ENCODE peak calls at places on chromosome 15, in nine cellular contexts. One of them, this sample, is unnamed.
A peak's percentile ranks its signal among the peaks of the same experiment; 100 is the strongest.

GRCh38 chr15:98853593-98854420 is 153.8 kb downstream of the PGPEP1L start:
- DNase-seq in heart left ventricle: no peak
- DNase-seq in CD8-positive, alpha-beta T cell: no peak
- DNase-seq in psoas muscle: peak; percentile 52
- DNase-seq in foreskin keratinocyte: no peak
- DNase-seq in RWPE1: no peak
- DNase-seq in heart right ventricle: no peak
- DNase-seq in adrenal gland: no peak
- DNase-seq in fibroblast of lung: no peak
- DNase-seq in this sample: peak; percentile 41

GRCh38 chr15:100113351-100114075 is 228.3 kb downstream of the ADAMTS17 start:
- DNase-seq in heart left ventricle: peak; percentile 75
- DNase-seq in CD8-positive, alpha-beta T cell: no peak
- DNase-seq in psoas muscle: no peak
- DNase-seq in foreskin keratinocyte: no peak
- DNase-seq in RWPE1: no peak
- DNase-seq in heart right ventricle: peak; percentile 52
- DNase-seq in adrenal gland: no peak
- DNase-seq in fibroblast of lung: no peak
- DNase-seq in this sample: no peak

GRCh38 chr15:38701134-38701533 is 136.5 kb upstream of the RASGRP1 start:
- DNase-seq in heart left ventricle: no peak
- DNase-seq in CD8-positive, alpha-beta T cell: no peak
- DNase-seq in psoas muscle: no peak
- DNase-seq in foreskin keratinocyte: no peak
- DNase-seq in RWPE1: no peak
- DNase-seq in heart right ventricle: no peak
- DNase-seq in adrenal gland: no peak
- DNase-seq in fibroblast of lung: no peak
- DNase-seq in this sample: no peak

GRCh38 chr15:83320404-83320803 is 35.9 kb upstream of the BNC1 start:
- DNase-seq in heart left ventricle: no peak
- DNase-seq in CD8-positive, alpha-beta T cell: no peak
- DNase-seq in psoas muscle: no peak
- DNase-seq in foreskin keratinocyte: no peak
- DNase-seq in RWPE1: no peak
- DNase-seq in heart right ventricle: no peak
- DNase-seq in adrenal gland: no peak
- DNase-seq in fibroblast of lung: peak; percentile 77
- DNase-seq in this sample: no peak

GRCh38 chr15:60592386-60593339 is 113.7 kb upstream of the ICE2 start:
- DNase-seq in heart left ventricle: peak; percentile 92
- DNase-seq in CD8-positive, alpha-beta T cell: peak; percentile 88
- DNase-seq in psoas muscle: peak; percentile 94
- DNase-seq in foreskin keratinocyte: no peak
- DNase-seq in RWPE1: peak; percentile 68
- DNase-seq in heart right ventricle: peak; percentile 88
- DNase-seq in adrenal gland: peak; percentile 94
- DNase-seq in fibroblast of lung: peak; percentile 48
- DNase-seq in this sample: peak; percentile 96

GRCh38 chr15:51401872-51402517 is 60.5 kb downstream of the GLDN start:
- DNase-seq in heart left ventricle: peak; percentile 51
- DNase-seq in CD8-positive, alpha-beta T cell: no peak
- DNase-seq in psoas muscle: no peak
- DNase-seq in foreskin keratinocyte: no peak
- DNase-seq in RWPE1: peak; percentile 45
- DNase-seq in heart right ventricle: peak; percentile 34
- DNase-seq in adrenal gland: peak; percentile 38
- DNase-seq in fibroblast of lung: peak; percentile 24
- DNase-seq in this sample: peak; percentile 62

GRCh38 chr15:91921188-91921820 is 67.8 kb downstream of the SLCO3A1 start:
- DNase-seq in heart left ventricle: no peak
- DNase-seq in CD8-positive, alpha-beta T cell: no peak
- DNase-seq in psoas muscle: no peak
- DNase-seq in foreskin keratinocyte: peak; percentile 16
- DNase-seq in RWPE1: no peak
- DNase-seq in heart right ventricle: no peak
- DNase-seq in adrenal gland: no peak
- DNase-seq in fibroblast of lung: no peak
- DNase-seq in this sample: peak; percentile 46

GRCh38 chr15:33988384-33988783 is 20.1 kb downstream of the CHRM5 start:
- DNase-seq in heart left ventricle: no peak
- DNase-seq in CD8-positive, alpha-beta T cell: no peak
- DNase-seq in psoas muscle: no peak
- DNase-seq in foreskin keratinocyte: no peak
- DNase-seq in RWPE1: no peak
- DNase-seq in heart right ventricle: no peak
- DNase-seq in adrenal gland: no peak
- DNase-seq in fibroblast of lung: peak; percentile 45
- DNase-seq in this sample: no peak

GRCh38 chr15:25176616-25176923 is 221.8 kb downstream of the SNRPN start:
- DNase-seq in heart left ventricle: no peak
- DNase-seq in CD8-positive, alpha-beta T cell: no peak
- DNase-seq in psoas muscle: peak; percentile 32
- DNase-seq in foreskin keratinocyte: no peak
- DNase-seq in RWPE1: no peak
- DNase-seq in heart right ventricle: no peak
- DNase-seq in adrenal gland: peak; percentile 5
- DNase-seq in fibroblast of lung: no peak
- DNase-seq in this sample: no peak

GRCh38 chr15:47812436-47813109 is 95.3 kb downstream of the SEMA6D start:
- DNase-seq in heart left ventricle: no peak
- DNase-seq in CD8-positive, alpha-beta T cell: no peak
- DNase-seq in psoas muscle: no peak
- DNase-seq in foreskin keratinocyte: peak; percentile 92
- DNase-seq in RWPE1: peak; percentile 90
- DNase-seq in heart right ventricle: no peak
- DNase-seq in adrenal gland: no peak
- DNase-seq in fibroblast of lung: peak; percentile 68
- DNase-seq in this sample: peak; percentile 47

GRCh38 chr15:69410290-69410874 is 3.8 kb upstream of the KIF23 start:
- DNase-seq in heart left ventricle: no peak
- DNase-seq in CD8-positive, alpha-beta T cell: no peak
- DNase-seq in psoas muscle: no peak
- DNase-seq in foreskin keratinocyte: peak; percentile 50
- DNase-seq in RWPE1: peak; percentile 91
- DNase-seq in heart right ventricle: no peak
- DNase-seq in adrenal gland: no peak
- DNase-seq in fibroblast of lung: peak; percentile 44
- DNase-seq in this sample: no peak

GRCh38 chr15:70355275-70355795 is 257.6 kb upstream of the TLE3 start:
- DNase-seq in heart left ventricle: no peak
- DNase-seq in CD8-positive, alpha-beta T cell: no peak
- DNase-seq in psoas muscle: no peak
- DNase-seq in foreskin keratinocyte: no peak
- DNase-seq in RWPE1: no peak
- DNase-seq in heart right ventricle: no peak
- DNase-seq in adrenal gland: no peak
- DNase-seq in fibroblast of lung: no peak
- DNase-seq in this sample: no peak

GRCh38 chr15:51696566-51696965 is 15.3 kb downstream of the SCG3 start:
- DNase-seq in heart left ventricle: no peak
- DNase-seq in CD8-positive, alpha-beta T cell: no peak
- DNase-seq in psoas muscle: no peak
- DNase-seq in foreskin keratinocyte: no peak
- DNase-seq in RWPE1: no peak
- DNase-seq in heart right ventricle: no peak
- DNase-seq in adrenal gland: no peak
- DNase-seq in fibroblast of lung: no peak
- DNase-seq in this sample: no peak

GRCh38 chr15:63879211-63879610 is 45.5 kb upstream of the HERC1 start:
- DNase-seq in heart left ventricle: no peak
- DNase-seq in CD8-positive, alpha-beta T cell: no peak
- DNase-seq in psoas muscle: no peak
- DNase-seq in foreskin keratinocyte: no peak
- DNase-seq in RWPE1: no peak
- DNase-seq in heart right ventricle: no peak
- DNase-seq in adrenal gland: no peak
- DNase-seq in fibroblast of lung: no peak
- DNase-seq in this sample: no peak

GRCh38 chr15:63880019-63880418 is 46.3 kb upstream of the HERC1 start:
- DNase-seq in heart left ventricle: no peak
- DNase-seq in CD8-positive, alpha-beta T cell: no peak
- DNase-seq in psoas muscle: no peak
- DNase-seq in foreskin keratinocyte: no peak
- DNase-seq in RWPE1: no peak
- DNase-seq in heart right ventricle: no peak
- DNase-seq in adrenal gland: no peak
- DNase-seq in fibroblast of lung: no peak
- DNase-seq in this sample: no peak

GRCh38 chr15:63880744-63881143 is 47.0 kb upstream of the HERC1 start:
- DNase-seq in heart left ventricle: no peak
- DNase-seq in CD8-positive, alpha-beta T cell: no peak
- DNase-seq in psoas muscle: no peak
- DNase-seq in foreskin keratinocyte: no peak
- DNase-seq in RWPE1: no peak
- DNase-seq in heart right ventricle: no peak
- DNase-seq in adrenal gland: no peak
- DNase-seq in fibroblast of lung: no peak
- DNase-seq in this sample: peak; percentile 35

GRCh38 chr15:63884953-63885352 is 51.2 kb upstream of the HERC1 start:
- DNase-seq in heart left ventricle: no peak
- DNase-seq in CD8-positive, alpha-beta T cell: no peak
- DNase-seq in psoas muscle: no peak
- DNase-seq in foreskin keratinocyte: no peak
- DNase-seq in RWPE1: no peak
- DNase-seq in heart right ventricle: no peak
- DNase-seq in adrenal gland: no peak
- DNase-seq in fibroblast of lung: no peak
- DNase-seq in this sample: no peak

GRCh38 chr15:63881431-63881830 is 47.7 kb upstream of the HERC1 start:
- DNase-seq in heart left ventricle: no peak
- DNase-seq in CD8-positive, alpha-beta T cell: no peak
- DNase-seq in psoas muscle: no peak
- DNase-seq in foreskin keratinocyte: no peak
- DNase-seq in RWPE1: no peak
- DNase-seq in heart right ventricle: no peak
- DNase-seq in adrenal gland: no peak
- DNase-seq in fibroblast of lung: no peak
- DNase-seq in this sample: no peak
- H3K27ac ChIP-seq in heart left ventricle: no peak overlapping the region
- H3K27ac ChIP-seq in CD8-positive, alpha-beta T cell: no peak overlapping the region
- H3K27ac ChIP-seq in psoas muscle: peak overlapping the region; percentile 50
- H3K27ac ChIP-seq in foreskin keratinocyte: no peak overlapping the region
- H3K27ac ChIP-seq in RWPE1: no peak overlapping the region
- H3K27ac ChIP-seq in heart right ventricle: no peak overlapping the region
- H3K27ac ChIP-seq in adrenal gland: no peak overlapping the region
- H3K27ac ChIP-seq in fibroblast of lung: no peak overlapping the region
- H3K27ac ChIP-seq in this sample: no peak overlapping the region

GRCh38 chr15:36737430-36737891 is 158.0 kb downstream of the CDIN1 start:
- DNase-seq in heart left ventricle: no peak
- DNase-seq in CD8-positive, alpha-beta T cell: no peak
- DNase-seq in psoas muscle: no peak
- DNase-seq in foreskin keratinocyte: peak; percentile 31
- DNase-seq in RWPE1: peak; percentile 42
- DNase-seq in heart right ventricle: no peak
- DNase-seq in adrenal gland: no peak
- DNase-seq in fibroblast of lung: peak; percentile 80
- DNase-seq in this sample: peak; percentile 31
- TF ChIP-seq CTCF in heart left ventricle: no peak
- TF ChIP-seq CTCF in CD8-positive, alpha-beta T cell: no peak
- TF ChIP-seq CTCF in psoas muscle: no peak
- TF ChIP-seq CTCF in foreskin keratinocyte: no peak
- TF ChIP-seq CTCF in RWPE1: no peak
- TF ChIP-seq CTCF in heart right ventricle: no peak
- TF ChIP-seq CTCF in adrenal gland: no peak
- TF ChIP-seq CTCF in fibroblast of lung: no peak
- TF ChIP-seq CTCF in this sample: no peak

DNA sequence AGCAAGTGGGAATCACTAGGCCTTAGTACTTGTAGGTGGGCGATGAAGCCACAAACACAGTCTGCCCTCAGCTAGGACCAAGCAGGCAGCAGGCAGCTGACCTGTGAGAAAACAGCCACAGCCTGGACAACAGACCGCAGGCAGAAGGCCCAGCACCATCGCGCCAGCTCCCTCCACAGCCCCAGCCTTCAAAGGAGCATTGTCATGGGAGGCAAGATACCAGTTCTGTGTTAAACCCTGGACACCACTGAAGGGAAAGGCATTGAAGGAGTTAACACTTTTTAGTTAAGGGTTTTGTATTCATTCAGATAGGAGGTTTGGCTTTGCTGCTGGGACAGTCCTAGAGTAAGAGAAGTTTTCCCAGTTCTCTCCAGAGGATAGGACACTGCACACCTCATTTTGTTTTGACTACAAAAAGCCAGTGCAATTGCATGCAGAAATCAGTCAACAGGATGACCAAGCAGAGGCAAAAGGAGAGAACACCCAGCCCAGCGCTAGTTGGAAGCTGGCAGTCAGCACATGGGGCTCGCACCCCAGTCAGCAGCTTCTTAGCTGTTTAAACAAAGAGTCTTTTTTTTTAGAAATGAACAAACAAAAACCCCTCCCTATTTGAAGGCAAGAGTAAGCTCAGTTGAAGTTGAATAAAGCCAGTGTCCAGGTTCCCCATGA is 286.1 kb upstream of the TPM1 start:
- DNase-seq in heart left ventricle: no peak
- DNase-seq in CD8-positive, alpha-beta T cell: no peak
- DNase-seq in psoas muscle: no peak
- DNase-seq in foreskin keratinocyte: no peak
- DNase-seq in RWPE1: no peak
- DNase-seq in heart right ventricle: no peak
- DNase-seq in adrenal gland: no peak
- DNase-seq in fibroblast of lung: no peak
- DNase-seq in this sample: no peak
- H3K27ac ChIP-seq in heart left ventricle: no peak overlapping the region
- H3K27ac ChIP-seq in CD8-positive, alpha-beta T cell: no peak overlapping the region
- H3K27ac ChIP-seq in psoas muscle: no peak overlapping the region
- H3K27ac ChIP-seq in foreskin keratinocyte: no peak overlapping the region
- H3K27ac ChIP-seq in RWPE1: no peak overlapping the region
- H3K27ac ChIP-seq in heart right ventricle: no peak overlapping the region
- H3K27ac ChIP-seq in adrenal gland: no peak overlapping the region
- H3K27ac ChIP-seq in fibroblast of lung: no peak overlapping the region
- H3K27ac ChIP-seq in this sample: no peak overlapping the region

GRCh38 chr15:67839929-67840746 is at the start of gene RNU6-1:
- DNase-seq in heart left ventricle: peak; percentile 96
- DNase-seq in CD8-positive, alpha-beta T cell: peak; percentile 97
- DNase-seq in psoas muscle: peak; percentile 97
- DNase-seq in foreskin keratinocyte: peak; percentile 74
- DNase-seq in RWPE1: peak; percentile 95
- DNase-seq in heart right ventricle: peak; percentile 94
- DNase-seq in adrenal gland: peak; percentile 93
- DNase-seq in fibroblast of lung: peak; percentile 88
- DNase-seq in this sample: peak; percentile 95

GRCh38 chr15:67840747-67841634 is 1.1 kb upstream of the RNU6-1 start:
- DNase-seq in heart left ventricle: no peak
- DNase-seq in CD8-positive, alpha-beta T cell: no peak
- DNase-seq in psoas muscle: no peak
- DNase-seq in foreskin keratinocyte: no peak
- DNase-seq in RWPE1: no peak
- DNase-seq in heart right ventricle: no peak
- DNase-seq in adrenal gland: peak; percentile 51
- DNase-seq in fibroblast of lung: peak; percentile 58
- DNase-seq in this sample: peak; percentile 53

GRCh38 chr15:67836955-67837354 is 2.9 kb downstream of the RNU6-1 start:
- DNase-seq in heart left ventricle: no peak
- DNase-seq in CD8-positive, alpha-beta T cell: no peak
- DNase-seq in psoas muscle: peak; percentile 6
- DNase-seq in foreskin keratinocyte: no peak
- DNase-seq in RWPE1: no peak
- DNase-seq in heart right ventricle: no peak
- DNase-seq in adrenal gland: no peak
- DNase-seq in fibroblast of lung: no peak
- DNase-seq in this sample: no peak

GRCh38 chr15:67839358-67839928 is 402 bp downstream of the RNU6-1 start:
- DNase-seq in heart left ventricle: no peak
- DNase-seq in CD8-positive, alpha-beta T cell: peak; percentile 63
- DNase-seq in psoas muscle: no peak
- DNase-seq in foreskin keratinocyte: peak; percentile 60
- DNase-seq in RWPE1: peak; percentile 75
- DNase-seq in heart right ventricle: no peak
- DNase-seq in adrenal gland: no peak
- DNase-seq in fibroblast of lung: peak; percentile 32
- DNase-seq in this sample: no peak

GRCh38 chr15:67838789-67839332 is 984 bp downstream of the RNU6-1 start:
- DNase-seq in heart left ventricle: peak; percentile 77
- DNase-seq in CD8-positive, alpha-beta T cell: no peak
- DNase-seq in psoas muscle: peak; percentile 85
- DNase-seq in foreskin keratinocyte: no peak
- DNase-seq in RWPE1: peak; percentile 66
- DNase-seq in heart right ventricle: no peak
- DNase-seq in adrenal gland: peak; percentile 82
- DNase-seq in fibroblast of lung: peak; percentile 42
- DNase-seq in this sample: peak; percentile 69
- TF ChIP-seq CTCF in heart left ventricle: no peak
- TF ChIP-seq CTCF in CD8-positive, alpha-beta T cell: no peak
- TF ChIP-seq CTCF in psoas muscle: no peak
- TF ChIP-seq CTCF in foreskin keratinocyte: no peak
- TF ChIP-seq CTCF in RWPE1: no peak
- TF ChIP-seq CTCF in heart right ventricle: no peak
- TF ChIP-seq CTCF in adrenal gland: no peak
- TF ChIP-seq CTCF in fibroblast of lung: no peak
- TF ChIP-seq CTCF in this sample: no peak

This sample was measured in cardiac muscle cell.